ENCODE peak calls at places on chromosomes 5 and 9, in five cellular contexts. W, F, Q, Z and X are unnamed samples. For H3K9me3, the result is how much of the 10 kb centered on the place peaks cover.

GRCh38 chr9:5493597-5494511 is 16.5 kb upstream of the PDCD1LG2 start:
- DNase-seq in W (peak), F (peak), Q (no peak), Z (no peak), X (peak)

GRCh38 chr9:94869415-94869838 is 142.9 kb downstream of the AOPEP start:
- DNase-seq in W (peak), F (peak), Q (no peak), Z (peak), X (no peak)

GRCh38 chr9:86093788-86094555 is 5.4 kb downstream of the GOLM1 start:
- DNase-seq in W (no peak), F (peak), Q (no peak), Z (no peak), X (no peak)

GRCh38 chr9:26170224-26170623 is 492.0 kb upstream of the TUSC1 start:
- DNase-seq in W (peak), F (no peak), Q (no peak), Z (no peak), X (no peak)

GRCh38 chr5:54761213-54761701 is 224.1 kb downstream of the ESM1 start:
- DNase-seq in W (peak), F (peak), Q (no peak), Z (no peak), X (no peak)

GRCh38 chr5:110815916-110816605 is 77.3 kb downstream of the SLC25A46 start:
- DNase-seq in W (no peak), F (peak), Q (no peak), Z (no peak), X (no peak)

GRCh38 chr9:97938081-97938644 is at the start of gene HEMGN:
- DNase-seq in W (no peak), F (no peak), Q (no peak), Z (no peak), X (peak)

GRCh38 chr9:120043448-120043847 is 536.5 kb downstream of the CDK5RAP2 start:
- DNase-seq in W (peak), F (no peak), Q (no peak), Z (no peak), X (no peak)

GRCh38 chr5:176784218-176785165 is 25.9 kb upstream of the UNC5A start:
- DNase-seq in W (peak), F (peak), Q (no peak), Z (no peak), X (no peak)

GRCh38 chr5:158560170-158560569 is 539.5 kb downstream of the EBF1 start:
- DNase-seq in W (peak), F (no peak), Q (no peak), Z (no peak), X (no peak)

GRCh38 chr5:3382782-3383181 is 212.8 kb upstream of the IRX1 start:
- DNase-seq in W (no peak), F (no peak), Q (no peak), Z (no peak), X (no peak)

GRCh38 chr5:37557734-37558293 is 178.7 kb downstream of the WDR70 start:
- DNase-seq in W (no peak), F (no peak), Q (no peak), Z (no peak), X (peak)

GRCh38 chr5:112637343-112637742 is 100.3 kb upstream of the APC start:
- DNase-seq in W (peak), F (no peak), Q (no peak), Z (no peak), X (no peak)

GRCh38 chr5:11182441-11183080 is 421.5 kb upstream of the DAP start:
- DNase-seq in W (peak), F (peak), Q (peak), Z (peak), X (peak)

GRCh38 chr9:110199643-110200042 is 8.3 kb downstream of the C9orf152 start:
- DNase-seq in W (no peak), F (no peak), Q (no peak), Z (no peak), X (no peak)

GRCh38 chr5:2754621-2755370 is 3.3 kb upstream of the IRX2 start:
- DNase-seq in W (peak), F (no peak), Q (no peak), Z (peak), X (no peak)

GRCh38 chr5:157165261-157165660 is 803 bp downstream of the GARIN3 start:
- DNase-seq in W (no peak), F (no peak), Q (no peak), Z (no peak), X (no peak)

GRCh38 chr5:181243020-181243520 is 636 bp downstream of the RACK1 start:
- DNase-seq in W (peak), F (no peak), Q (no peak), Z (no peak), X (peak)

GRCh38 chr5:1351156-1351555 is 6.3 kb upstream of the CLPTM1L start:
- DNase-seq in W (no peak), F (no peak), Q (no peak), Z (no peak), X (no peak)

GRCh38 chr5:144002866-144003265 is 167.6 kb downstream of the YIPF5 start:
- DNase-seq in W (no peak), F (no peak), Q (no peak), Z (no peak), X (no peak)

GRCh38 chr5:80937591-80937990 is 22.6 kb upstream of the RASGRF2 start:
- DNase-seq in W (peak), F (peak), Q (no peak), Z (no peak), X (no peak)

GRCh38 chr9:18922161-18922910 is 110.7 kb downstream of the SAXO1 start:
- DNase-seq in W (peak), F (no peak), Q (no peak), Z (peak), X (no peak)

GRCh38 chr9:7273575-7273974 is 515.8 kb downstream of the KDM4C start:
- DNase-seq in W (peak), F (peak), Q (no peak), Z (no peak), X (no peak)

GRCh38 chr5:160469156-160470144 is 47.8 kb downstream of the PTTG1 start:
- DNase-seq in W (no peak), F (no peak), Q (no peak), Z (no peak), X (peak)

GRCh38 chr5:40497573-40497972 is 182.1 kb upstream of the PTGER4 start:
- DNase-seq in W (peak), F (peak), Q (no peak), Z (no peak), X (no peak)

DNA sequence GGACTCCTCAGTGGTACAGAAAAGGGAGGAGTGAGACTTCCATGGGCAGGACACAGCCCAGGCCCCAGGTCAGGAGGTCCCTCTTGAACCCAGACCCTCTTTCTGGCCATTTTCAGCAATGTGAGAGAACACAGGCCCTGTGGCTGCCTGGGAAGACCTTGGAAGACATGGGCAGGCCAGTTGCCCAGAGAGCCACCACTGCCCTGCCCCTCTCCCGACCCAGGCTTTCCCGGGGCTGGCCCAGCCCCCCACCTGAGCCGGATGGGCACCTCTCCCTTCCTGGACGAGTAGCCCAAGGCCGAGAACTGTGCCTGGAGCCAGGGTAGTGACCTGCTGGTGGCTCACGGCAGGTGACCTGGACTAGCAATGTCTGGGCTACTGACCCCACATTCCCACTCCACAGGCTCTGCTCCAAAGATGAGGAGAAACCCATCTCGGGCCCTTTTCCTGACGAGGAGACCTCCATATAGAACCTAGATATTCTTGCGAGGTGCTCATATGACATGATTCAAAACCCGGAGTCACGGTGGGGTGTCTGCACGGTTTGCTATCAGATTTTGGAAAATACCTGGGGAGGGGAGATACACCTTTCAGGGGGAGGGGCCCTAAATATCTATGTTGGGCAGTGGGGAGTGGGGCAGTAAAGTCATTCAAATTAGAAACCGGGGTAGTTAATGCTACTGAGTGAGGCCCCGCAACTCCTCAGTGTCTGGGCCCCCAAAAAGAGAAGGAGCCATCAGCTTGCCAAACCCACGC is 59.4 kb downstream of the ZNF354C start:
- DNase-seq in W (no peak), F (no peak), Q (no peak), Z (no peak), X (no peak)
- H3K9me3 ChIP-seq in W (under half), F (under half), Q (half or more), Z (under half), X (under half)

GRCh38 chr9:132978451-132979087 is at the start of gene GFI1B:
- DNase-seq in W (no peak), F (no peak), Q (no peak), Z (peak), X (no peak)
- H3K4me2 ChIP-seq in W (no peak), F (no peak), Q (no peak), Z (peak), X (no peak)

GRCh38 chr9:34240021-34240420 is 61.2 kb downstream of the UBAP1 start:
- DNase-seq in W (no peak), F (no peak), Q (no peak), Z (no peak), X (no peak)
- H3K27ac ChIP-seq in W (no peak), F (no peak), Q (no peak), Z (no peak), X (no peak)

DNA sequence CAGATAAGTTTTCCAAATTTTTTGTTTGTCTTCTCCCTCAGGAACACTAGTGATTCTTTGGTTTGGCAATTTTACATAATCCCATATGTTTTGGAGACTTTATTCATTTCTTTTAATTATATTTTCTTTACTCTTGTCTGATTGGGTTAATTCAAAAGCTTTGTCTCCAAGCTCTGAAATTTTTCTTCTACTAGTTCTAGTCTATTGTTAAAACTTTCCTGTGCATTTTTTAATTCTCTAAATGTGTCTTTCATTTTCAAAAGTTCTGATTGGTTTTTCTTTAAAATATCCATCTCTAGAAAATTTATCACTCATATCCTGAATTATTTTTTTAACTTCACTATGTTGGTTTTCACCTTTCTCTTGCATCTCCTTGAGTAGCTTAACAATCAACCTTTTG is 92.2 kb downstream of the INVS start:
- DNase-seq in W (no peak), F (no peak), Q (no peak), Z (no peak), X (no peak)
- H3K9me3 ChIP-seq in W (under half), F (under half), Q (under half), Z (under half), X (under half)

GRCh38 chr9:122125158-122125890 is 32.2 kb upstream of the TTLL11 start:
- DNase-seq in W (peak), F (peak), Q (peak), Z (peak), X (peak)

GRCh38 chr9:122127396-122127798 is 32.2 kb downstream of the NDUFA8 start:
- DNase-seq in W (peak), F (no peak), Q (no peak), Z (no peak), X (no peak)

GRCh38 chr9:122124528-122124927 is 31.4 kb upstream of the TTLL11 start:
- DNase-seq in W (no peak), F (no peak), Q (no peak), Z (no peak), X (no peak)

GRCh38 chr9:122126340-122127333 is 32.9 kb downstream of the NDUFA8 start:
- DNase-seq in W (peak), F (peak), Q (no peak), Z (peak), X (no peak)

DNA sequence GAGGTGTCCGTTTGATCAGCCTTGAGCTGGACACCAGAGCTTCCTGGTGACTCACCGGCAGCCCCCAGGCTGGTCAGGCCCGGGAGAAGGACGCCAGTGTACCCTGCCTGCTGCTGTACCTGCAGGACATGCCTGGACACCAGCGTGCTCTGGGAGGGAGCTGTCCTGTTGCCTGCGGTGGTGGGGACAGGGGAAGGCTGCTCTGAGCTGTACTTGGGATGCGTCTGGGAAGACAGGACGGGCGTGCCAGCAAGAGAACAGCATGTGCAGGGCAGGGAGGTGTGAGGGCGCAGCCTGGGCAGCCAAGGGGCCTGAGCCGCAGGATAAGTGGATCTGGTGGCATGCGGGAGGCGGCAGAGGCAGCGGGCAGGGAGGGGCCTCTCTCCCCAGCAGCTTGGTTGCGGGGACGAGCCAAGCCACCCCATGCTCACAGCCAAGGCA is 32.8 kb upstream of the TTLL11 start:
- DNase-seq in W (peak), F (peak), Q (no peak), Z (peak), X (no peak)
- H3K4me2 ChIP-seq in W (peak), F (peak), Q (no peak), Z (peak), X (no peak)